ENCODE peak calls at places on chromosome 16, in six cellular contexts. One of them, this sample, is unnamed.

GRCh38 chr16:87936375-87937230 is at the start of gene CA5A:
- DNase-seq in gastrocnemius medialis: no peak
- DNase-seq in cardiac fibroblast: no peak
- DNase-seq in bronchial epithelial cell: no peak
- DNase-seq in fibroblast of mammary gland: no peak
- DNase-seq in AG04450: no peak
- DNase-seq in this sample: no peak

GRCh38 chr16:51870460-51870859 is 676.5 kb downstream of the TOX3 start:
- DNase-seq in gastrocnemius medialis: no peak
- DNase-seq in cardiac fibroblast: no peak
- DNase-seq in bronchial epithelial cell: no peak
- DNase-seq in fibroblast of mammary gland: no peak
- DNase-seq in AG04450: no peak
- DNase-seq in this sample: no peak

GRCh38 chr16:12375341-12375740 is 398.8 kb downstream of the SNX29 start:
- DNase-seq in gastrocnemius medialis: no peak
- DNase-seq in cardiac fibroblast: no peak
- DNase-seq in bronchial epithelial cell: no peak
- DNase-seq in fibroblast of mammary gland: no peak
- DNase-seq in AG04450: no peak
- DNase-seq in this sample: no peak

GRCh38 chr16:20073203-20074088 is at the start of gene GPR139:
- DNase-seq in gastrocnemius medialis: no peak
- DNase-seq in cardiac fibroblast: no peak
- DNase-seq in bronchial epithelial cell: no peak
- DNase-seq in fibroblast of mammary gland: no peak
- DNase-seq in AG04450: no peak
- DNase-seq in this sample: no peak

GRCh38 chr16:56848955-56849689 is 15.9 kb upstream of the SLC12A3 start:
- DNase-seq in gastrocnemius medialis: no peak
- DNase-seq in cardiac fibroblast: peak; percentile 62
- DNase-seq in bronchial epithelial cell: peak; percentile 74
- DNase-seq in fibroblast of mammary gland: peak; percentile 84
- DNase-seq in AG04450: no peak
- DNase-seq in this sample: no peak

GRCh38 chr16:26645629-26646028 is 421.1 kb upstream of the C16orf82 start:
- DNase-seq in gastrocnemius medialis: no peak
- DNase-seq in cardiac fibroblast: no peak
- DNase-seq in bronchial epithelial cell: no peak
- DNase-seq in fibroblast of mammary gland: no peak
- DNase-seq in AG04450: no peak
- DNase-seq in this sample: no peak

GRCh38 chr16:77273-77806 is 685 bp upstream of the MPG start:
- DNase-seq in gastrocnemius medialis: no peak
- DNase-seq in cardiac fibroblast: peak; percentile 79
- DNase-seq in bronchial epithelial cell: peak; percentile 30
- DNase-seq in fibroblast of mammary gland: peak; percentile 79
- DNase-seq in AG04450: no peak
- DNase-seq in this sample: no peak

GRCh38 chr16:23280483-23280967 is 21.6 kb upstream of the SCNN1B start:
- DNase-seq in gastrocnemius medialis: no peak
- DNase-seq in cardiac fibroblast: no peak
- DNase-seq in bronchial epithelial cell: peak; percentile 95
- DNase-seq in fibroblast of mammary gland: no peak
- DNase-seq in AG04450: no peak
- DNase-seq in this sample: no peak

GRCh38 chr16:2768403-2769089 is 8.5 kb downstream of the ELOB start:
- DNase-seq in gastrocnemius medialis: no peak
- DNase-seq in cardiac fibroblast: peak; percentile 30
- DNase-seq in bronchial epithelial cell: no peak
- DNase-seq in fibroblast of mammary gland: peak; percentile 81
- DNase-seq in AG04450: no peak
- DNase-seq in this sample: no peak

GRCh38 chr16:17724242-17724898 is 253.6 kb upstream of the XYLT1 start:
- DNase-seq in gastrocnemius medialis: no peak
- DNase-seq in cardiac fibroblast: peak; percentile 2
- DNase-seq in bronchial epithelial cell: no peak
- DNase-seq in fibroblast of mammary gland: peak; percentile 80
- DNase-seq in AG04450: peak; percentile 10
- DNase-seq in this sample: peak; percentile 19

GRCh38 chr16:58832496-58832895 is 98.4 kb upstream of the GOT2 start:
- DNase-seq in gastrocnemius medialis: no peak
- DNase-seq in cardiac fibroblast: no peak
- DNase-seq in bronchial epithelial cell: no peak
- DNase-seq in fibroblast of mammary gland: no peak
- DNase-seq in AG04450: no peak
- DNase-seq in this sample: no peak

GRCh38 chr16:5058476-5058875 is 7.3 kb downstream of the C16orf89 start:
- DNase-seq in gastrocnemius medialis: no peak
- DNase-seq in cardiac fibroblast: peak; percentile 30
- DNase-seq in bronchial epithelial cell: no peak
- DNase-seq in fibroblast of mammary gland: no peak
- DNase-seq in AG04450: no peak
- DNase-seq in this sample: no peak

GRCh38 chr16:69465881-69466280 is 41.5 kb downstream of the CYB5B start:
- DNase-seq in gastrocnemius medialis: no peak
- DNase-seq in cardiac fibroblast: no peak
- DNase-seq in bronchial epithelial cell: no peak
- DNase-seq in fibroblast of mammary gland: no peak
- DNase-seq in AG04450: no peak
- DNase-seq in this sample: no peak

DNA sequence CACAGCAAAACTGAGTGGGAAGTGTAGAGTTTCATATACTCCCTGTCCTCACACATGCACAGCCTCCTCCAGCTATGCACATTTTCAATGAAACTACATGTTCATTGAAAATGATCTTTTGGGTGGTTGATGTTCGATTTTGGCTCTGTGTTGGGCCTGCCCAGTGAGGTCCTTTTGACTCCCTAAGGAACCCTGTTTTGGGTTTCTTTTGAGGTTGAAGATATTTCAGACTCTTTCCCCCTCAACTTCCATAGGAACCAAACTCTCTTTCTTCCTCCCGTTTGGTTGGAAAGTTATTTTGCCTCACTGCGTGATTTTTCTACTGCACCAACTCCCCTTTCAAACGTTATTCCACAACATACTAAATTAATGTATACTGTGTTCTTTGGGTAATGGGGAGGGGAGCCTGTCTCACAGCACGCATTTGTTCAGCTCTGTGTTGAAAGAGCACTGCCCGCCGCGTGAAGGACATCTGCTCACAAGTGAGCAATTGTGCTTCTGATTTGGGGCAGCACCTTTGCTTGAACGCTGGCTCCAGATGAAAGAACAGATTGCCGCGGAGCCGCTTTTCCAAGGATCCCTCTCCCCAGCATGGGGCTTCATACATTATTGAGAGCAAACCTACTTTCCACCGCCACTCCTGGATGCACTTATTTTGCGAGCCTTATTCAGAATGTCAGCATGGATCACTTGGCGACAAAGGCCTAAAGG is 385.9 kb downstream of the WWOX start:
- DNase-seq in gastrocnemius medialis: no peak
- DNase-seq in cardiac fibroblast: no peak
- DNase-seq in bronchial epithelial cell: no peak
- DNase-seq in fibroblast of mammary gland: no peak
- DNase-seq in AG04450: no peak
- DNase-seq in this sample: no peak
- H3K4me3 ChIP-seq in gastrocnemius medialis: no peak overlapping the region
- H3K4me3 ChIP-seq in cardiac fibroblast: no peak overlapping the region
- H3K4me3 ChIP-seq in bronchial epithelial cell: no peak overlapping the region
- H3K4me3 ChIP-seq in fibroblast of mammary gland: no peak overlapping the region
- H3K4me3 ChIP-seq in AG04450: no peak overlapping the region
- H3K4me3 ChIP-seq in this sample: no peak overlapping the region

DNA sequence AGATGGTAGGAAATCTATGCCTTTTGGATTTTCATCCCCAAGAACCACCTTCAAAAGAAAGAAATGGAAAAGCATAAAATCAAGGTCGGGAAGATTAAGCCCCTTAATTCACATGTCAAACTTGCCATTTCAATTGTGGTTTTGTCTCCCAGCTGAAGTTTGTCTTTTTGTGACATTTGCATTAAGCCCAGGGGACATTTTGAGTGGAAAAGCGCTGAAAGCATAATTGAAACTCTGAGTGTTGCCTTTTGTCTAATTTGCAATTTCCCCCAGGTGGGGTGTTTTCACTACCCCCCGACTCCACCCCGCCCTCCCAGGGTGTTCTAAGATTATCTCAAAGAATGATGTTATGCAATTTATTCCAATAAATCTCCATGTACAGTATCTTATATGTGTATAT is 396.2 kb downstream of the CDH13 start:
- DNase-seq in gastrocnemius medialis: no peak
- DNase-seq in cardiac fibroblast: no peak
- DNase-seq in bronchial epithelial cell: no peak
- DNase-seq in fibroblast of mammary gland: no peak
- DNase-seq in AG04450: no peak
- DNase-seq in this sample: no peak
- TF ChIP-seq CTCF in gastrocnemius medialis: no peak
- TF ChIP-seq CTCF in cardiac fibroblast: no peak
- TF ChIP-seq CTCF in bronchial epithelial cell: no peak
- TF ChIP-seq CTCF in fibroblast of mammary gland: no peak
- TF ChIP-seq CTCF in AG04450: no peak
- TF ChIP-seq CTCF in this sample: no peak

DNA sequence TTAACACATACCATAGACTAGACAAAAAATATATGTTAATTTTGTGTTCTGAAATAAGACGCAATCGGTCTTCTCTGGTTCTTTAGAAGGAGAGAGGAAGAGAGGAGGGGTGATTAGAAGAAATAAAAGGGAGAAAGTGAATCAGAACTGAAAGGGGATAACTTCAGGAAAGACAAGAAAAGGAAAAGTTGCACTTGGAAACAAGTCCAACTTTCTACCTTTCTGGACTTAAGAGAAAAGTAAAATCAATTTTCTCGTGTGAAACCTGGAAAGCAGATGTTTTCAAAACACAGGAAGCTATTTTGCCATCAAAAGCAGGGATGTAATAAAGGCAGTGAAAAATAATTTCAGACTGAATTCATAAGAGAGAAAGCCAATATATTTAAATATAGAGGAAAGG is 11.9 kb upstream of the ZFHX3 start:
- DNase-seq in gastrocnemius medialis: no peak
- DNase-seq in cardiac fibroblast: no peak
- DNase-seq in bronchial epithelial cell: no peak
- DNase-seq in fibroblast of mammary gland: no peak
- DNase-seq in AG04450: no peak
- DNase-seq in this sample: no peak
- H3K4me3 ChIP-seq in gastrocnemius medialis: peak overlapping the region; percentile 73
- H3K4me3 ChIP-seq in cardiac fibroblast: no peak overlapping the region
- H3K4me3 ChIP-seq in bronchial epithelial cell: no peak overlapping the region
- H3K4me3 ChIP-seq in fibroblast of mammary gland: no peak overlapping the region
- H3K4me3 ChIP-seq in AG04450: peak overlapping the region; percentile 72
- H3K4me3 ChIP-seq in this sample: peak overlapping the region; percentile 65

GRCh38 chr16:64621616-64622015 is 500.2 kb downstream of the CDH11 start:
- DNase-seq in gastrocnemius medialis: no peak
- DNase-seq in cardiac fibroblast: no peak
- DNase-seq in bronchial epithelial cell: no peak
- DNase-seq in fibroblast of mammary gland: peak; percentile 12
- DNase-seq in AG04450: no peak
- DNase-seq in this sample: no peak

GRCh38 chr16:64629622-64630021 is 492.2 kb downstream of the CDH11 start:
- DNase-seq in gastrocnemius medialis: no peak
- DNase-seq in cardiac fibroblast: no peak
- DNase-seq in bronchial epithelial cell: peak; percentile 80
- DNase-seq in fibroblast of mammary gland: peak; percentile 50
- DNase-seq in AG04450: no peak
- DNase-seq in this sample: no peak

GRCh38 chr16:64626771-64627170 is 495.1 kb downstream of the CDH11 start:
- DNase-seq in gastrocnemius medialis: no peak
- DNase-seq in cardiac fibroblast: no peak
- DNase-seq in bronchial epithelial cell: peak; percentile 3
- DNase-seq in fibroblast of mammary gland: no peak
- DNase-seq in AG04450: no peak
- DNase-seq in this sample: no peak

GRCh38 chr16:64627781-64628180 is 494.1 kb downstream of the CDH11 start:
- DNase-seq in gastrocnemius medialis: no peak
- DNase-seq in cardiac fibroblast: no peak
- DNase-seq in bronchial epithelial cell: no peak
- DNase-seq in fibroblast of mammary gland: no peak
- DNase-seq in AG04450: no peak
- DNase-seq in this sample: no peak

GRCh38 chr16:64627288-64627687 is 494.6 kb downstream of the CDH11 start:
- DNase-seq in gastrocnemius medialis: no peak
- DNase-seq in cardiac fibroblast: no peak
- DNase-seq in bronchial epithelial cell: no peak
- DNase-seq in fibroblast of mammary gland: peak; percentile 7
- DNase-seq in AG04450: no peak
- DNase-seq in this sample: no peak
- TF ChIP-seq CTCF in gastrocnemius medialis: no peak
- TF ChIP-seq CTCF in cardiac fibroblast: peak; percentile 8
- TF ChIP-seq CTCF in bronchial epithelial cell: peak; percentile 9
- TF ChIP-seq CTCF in fibroblast of mammary gland: no peak
- TF ChIP-seq CTCF in AG04450: no peak
- TF ChIP-seq CTCF in this sample: no peak

GRCh38 chr16:85003076-85003475 is 8.3 kb downstream of the ZDHHC7 start:
- DNase-seq in gastrocnemius medialis: no peak
- DNase-seq in cardiac fibroblast: no peak
- DNase-seq in bronchial epithelial cell: peak; percentile 65
- DNase-seq in fibroblast of mammary gland: no peak
- DNase-seq in AG04450: no peak
- DNase-seq in this sample: no peak
- H3K4me3 ChIP-seq in gastrocnemius medialis: peak overlapping the region; percentile 25
- H3K4me3 ChIP-seq in cardiac fibroblast: no peak overlapping the region
- H3K4me3 ChIP-seq in bronchial epithelial cell: no peak overlapping the region
- H3K4me3 ChIP-seq in fibroblast of mammary gland: peak overlapping the region; percentile 32
- H3K4me3 ChIP-seq in AG04450: no peak overlapping the region
- H3K4me3 ChIP-seq in this sample: no peak overlapping the region

DNA sequence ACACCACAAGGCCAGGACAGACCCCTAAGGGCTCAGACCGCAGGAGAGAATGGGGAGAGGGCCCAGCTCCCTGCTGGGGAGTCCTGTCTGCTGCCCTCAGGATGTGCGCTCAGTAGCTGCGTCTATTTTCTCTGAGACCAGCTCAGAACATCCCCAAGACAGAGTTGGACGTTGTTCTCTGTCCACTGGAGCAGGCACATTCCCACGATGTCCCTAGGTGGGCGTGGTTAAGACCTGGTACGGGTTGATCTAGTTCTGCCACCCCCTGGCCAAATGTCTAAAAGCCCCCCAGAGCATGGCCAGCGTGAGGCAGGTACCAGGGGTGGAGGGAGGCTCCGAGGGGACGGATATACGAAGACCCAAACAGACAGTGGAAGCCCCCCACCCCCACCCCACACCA is 842 bp upstream of the CALB2 start:
- DNase-seq in gastrocnemius medialis: no peak
- DNase-seq in cardiac fibroblast: no peak
- DNase-seq in bronchial epithelial cell: no peak
- DNase-seq in fibroblast of mammary gland: no peak
- DNase-seq in AG04450: no peak
- DNase-seq in this sample: no peak
- TF ChIP-seq CTCF in gastrocnemius medialis: no peak
- TF ChIP-seq CTCF in cardiac fibroblast: no peak
- TF ChIP-seq CTCF in bronchial epithelial cell: no peak
- TF ChIP-seq CTCF in fibroblast of mammary gland: no peak
- TF ChIP-seq CTCF in AG04450: no peak
- TF ChIP-seq CTCF in this sample: no peak

DNA sequence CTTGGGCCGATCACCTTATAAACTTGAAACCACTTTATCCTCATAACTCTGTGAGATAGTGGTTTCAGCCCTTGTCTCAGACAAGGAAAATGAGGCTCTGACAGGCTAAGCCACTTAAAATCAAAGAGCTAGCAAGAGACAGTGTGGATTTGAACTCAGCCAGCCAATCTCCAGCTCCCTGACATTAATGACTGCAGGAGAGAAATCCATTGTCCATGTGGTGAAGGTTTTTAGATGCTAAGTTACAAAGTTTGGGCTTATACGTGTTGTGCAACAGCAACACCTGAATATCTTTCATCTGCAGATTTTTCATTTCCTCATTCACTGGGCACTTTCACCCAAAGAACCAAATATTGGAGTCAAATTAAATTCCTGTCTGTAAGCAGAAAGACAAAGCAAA is 501.3 kb downstream of the GRIN2A start:
- DNase-seq in gastrocnemius medialis: no peak
- DNase-seq in cardiac fibroblast: no peak
- DNase-seq in bronchial epithelial cell: no peak
- DNase-seq in fibroblast of mammary gland: no peak
- DNase-seq in AG04450: no peak
- DNase-seq in this sample: no peak
- H3K4me3 ChIP-seq in gastrocnemius medialis: no peak overlapping the region
- H3K4me3 ChIP-seq in cardiac fibroblast: no peak overlapping the region
- H3K4me3 ChIP-seq in bronchial epithelial cell: no peak overlapping the region
- H3K4me3 ChIP-seq in fibroblast of mammary gland: no peak overlapping the region
- H3K4me3 ChIP-seq in AG04450: no peak overlapping the region
- H3K4me3 ChIP-seq in this sample: no peak overlapping the region

This sample was measured in AG04449.